ENCODE peak calls at places on chromosomes 6 and 20, in nine cellular contexts. X is M059J; H is Caki2; L is activated CD8-positive, alpha-beta memory T cell treated with anti-CD3 and anti-CD28 coated beads for 1 hour; O is non-pigmented ciliary epithelial cell; Q is RKO; T is islet precursor cell; R is fibroblast of lung; F is NCI-H774. E is an unnamed sample.

GRCh38 chr6:127959869-127960268 is 59.0 kb upstream of the THEMIS start:
- DNase-seq in Q (no peak), O (no peak), R (no peak), X (peak), L (no peak), H (no peak), T (peak), F (no peak), E (no peak)

GRCh38 chr6:130903602-130904001 is 76.4 kb downstream of the SMLR1 start:
- DNase-seq in Q (no peak), X (no peak), F (no peak), R (no peak), L (no peak), T (no peak), H (no peak), O (no peak), E (no peak)

GRCh38 chr6:32110632-32111031 is 1.5 kb upstream of the TNXB start:
- DNase-seq in X (no peak), O (no peak), H (no peak), L (no peak), Q (no peak), F (peak), R (no peak), T (no peak), E (no peak)

GRCh38 chr6:142210606-142211005 is 63.5 kb downstream of the VTA1 start:
- DNase-seq in X (no peak), O (no peak), R (peak), Q (no peak), T (no peak), F (no peak), L (no peak), H (no peak), E (no peak)

GRCh38 chr6:170208171-170208601 is 82.7 kb downstream of the DLL1 start:
- DNase-seq in O (no peak), T (peak), Q (no peak), L (no peak), X (no peak), F (no peak), R (no peak), H (no peak), E (no peak)

GRCh38 chr6:6752129-6752528 is 163.6 kb downstream of the LY86 start:
- DNase-seq in F (no peak), X (peak), T (peak), O (no peak), L (no peak), R (peak), Q (no peak), H (peak), E (no peak)

GRCh38 chr20:50189681-50190250 is 864 bp upstream of the CEBPB start:
- DNase-seq in R (no peak), Q (no peak), T (no peak), X (peak), L (peak), O (no peak), F (peak), H (no peak), E (peak)

GRCh38 chr6:116971959-116972358 is 94.9 kb downstream of the RFX6 start:
- DNase-seq in O (no peak), H (no peak), L (no peak), R (peak), X (peak), F (peak), Q (peak), T (no peak), E (no peak)

GRCh38 chr6:113411006-113411405 is 446.1 kb upstream of the MARCKS start:
- DNase-seq in R (no peak), X (peak), O (no peak), T (no peak), F (no peak), L (no peak), Q (no peak), H (no peak), E (no peak)

GRCh38 chr20:52105573-52106422 is 85.8 kb downstream of the ZFP64 start:
- DNase-seq in Q (no peak), L (no peak), O (no peak), F (no peak), T (peak), R (peak), X (peak), H (no peak), E (no peak)

GRCh38 chr20:44219287-44219686 is 8.7 kb upstream of the OSER1 start:
- DNase-seq in H (no peak), Q (no peak), F (no peak), T (peak), L (no peak), O (no peak), X (no peak), R (no peak), E (no peak)

GRCh38 chr6:35093783-35094182 is 47.4 kb downstream of the TCP11 start:
- DNase-seq in F (no peak), L (no peak), X (no peak), R (no peak), T (peak), H (no peak), Q (no peak), O (no peak), E (no peak)

GRCh38 chr6:146578054-146578453 is 20.7 kb upstream of the ADGB start:
- DNase-seq in T (no peak), H (no peak), O (no peak), L (no peak), R (peak), X (peak), Q (peak), F (no peak), E (no peak)

GRCh38 chr6:124970243-124970642 is 8.0 kb downstream of the RNF217 start:
- DNase-seq in H (no peak), L (no peak), T (no peak), X (no peak), Q (no peak), F (no peak), O (no peak), R (peak), E (no peak)

GRCh38 chr6:10271982-10272381 is 142.9 kb downstream of the TFAP2A start:
- DNase-seq in H (no peak), O (no peak), L (no peak), X (peak), R (no peak), T (no peak), F (peak), Q (no peak), E (no peak)

GRCh38 chr6:43077981-43078411 is 1.9 kb downstream of the PTK7 start:
- DNase-seq in Q (no peak), L (no peak), H (no peak), T (peak), X (no peak), O (no peak), R (peak), F (no peak), E (no peak)

GRCh38 chr20:49424536-49424935 is 57.9 kb downstream of the KCNB1 start:
- DNase-seq in R (peak), Q (no peak), L (no peak), T (peak), H (no peak), O (no peak), X (peak), F (no peak), E (no peak)

GRCh38 chr20:62644802-62645496 is 2.6 kb downstream of the SLCO4A1 start:
- DNase-seq in O (no peak), T (no peak), X (no peak), F (no peak), L (no peak), R (no peak), Q (no peak), H (no peak), E (peak)

GRCh38 chr6:46734867-46735719 is at the start of gene PLA2G7:
- DNase-seq in F (no peak), X (peak), R (peak), O (no peak), H (peak), Q (no peak), L (no peak), T (peak), E (peak)

GRCh38 chr20:41483553-41483930 is 116.9 kb upstream of the EMILIN3 start:
- DNase-seq in Q (no peak), X (peak), L (no peak), F (no peak), H (no peak), R (peak), T (no peak), O (no peak), E (no peak)

GRCh38 chr6:145727817-145728388 is 7.4 kb downstream of the EPM2A start:
- DNase-seq in R (no peak), X (no peak), T (no peak), F (no peak), O (no peak), Q (no peak), L (no peak), H (no peak), E (no peak)

E was measured in ureter.